ENCODE peak calls at places on chromosomes 7 and 10, in ten cellular contexts. C, V, P, S, E, W, X, N, H and L are unnamed samples.

GRCh38 chr7:132092106-132092505 is 484.2 kb downstream of the PLXNA4 start:
- DNase-seq in C (no peak), V (no peak), P (no peak), S (no peak), E (no peak), W (no peak), X (no peak), N (no peak), H (no peak), L (no peak)

GRCh38 chr7:79063019-79063698 is 390.3 kb downstream of the MAGI2 start:
- DNase-seq in C (no peak), V (peak), P (no peak), S (no peak), E (no peak), W (no peak), X (no peak), N (no peak), H (no peak), L (no peak)

GRCh38 chr10:88080213-88080612 is 216.8 kb downstream of the PTEN start:
- DNase-seq in C (peak), V (peak), P (no peak), S (no peak), E (no peak), W (no peak), X (no peak), N (no peak), H (no peak), L (no peak)

GRCh38 chr10:77926566-77927342 is at the start of gene DLG5:
- DNase-seq in C (peak), V (peak), P (peak), S (peak), E (peak), W (peak), X (peak), N (peak), H (peak), L (peak)

GRCh38 chr7:107130487-107131220 is 38.1 kb upstream of the HBP1 start:
- DNase-seq in C (no peak), V (no peak), P (no peak), S (no peak), E (no peak), W (no peak), X (no peak), N (no peak), H (no peak), L (no peak)

GRCh38 chr7:6480323-6480660 is 32.5 kb upstream of the DAGLB start:
- DNase-seq in C (no peak), V (no peak), P (no peak), S (no peak), E (no peak), W (no peak), X (no peak), N (no peak), H (no peak), L (no peak)

GRCh38 chr7:30896783-30897617 is 14.7 kb upstream of the AQP1 start:
- DNase-seq in C (peak), V (no peak), P (no peak), S (no peak), E (no peak), W (peak), X (no peak), N (no peak), H (no peak), L (no peak)

GRCh38 chr10:79255007-79255507 is 92.2 kb upstream of the PPIF start:
- DNase-seq in C (no peak), V (no peak), P (no peak), S (no peak), E (no peak), W (no peak), X (no peak), N (no peak), H (no peak), L (no peak)

GRCh38 chr7:128103498-128104108 is 72.4 kb upstream of the LRRC4 start:
- DNase-seq in C (peak), V (no peak), P (no peak), S (peak), E (peak), W (peak), X (no peak), N (peak), H (peak), L (no peak)

GRCh38 chr7:95491634-95492314 is 6.0 kb downstream of the ASB4 start:
- DNase-seq in C (no peak), V (no peak), P (no peak), S (no peak), E (no peak), W (no peak), X (no peak), N (no peak), H (no peak), L (no peak)

GRCh38 chr10:77898323-77899079 is 28.1 kb downstream of the DLG5 start:
- DNase-seq in C (peak), V (no peak), P (peak), S (no peak), E (no peak), W (no peak), X (no peak), N (no peak), H (no peak), L (no peak)

GRCh38 chr10:70815504-70816219 is at the start of gene SGPL1:
- DNase-seq in C (peak), V (peak), P (peak), S (peak), E (peak), W (peak), X (peak), N (peak), H (peak), L (peak)
- TF ChIP-seq POLR2A in C (peak), V (peak), P (peak), S (peak), E (no peak), W (peak), X (peak), N (no peak), H (peak), L (peak)

GRCh38 chr10:121974535-121975294 is at the start of gene NSMCE4A:
- DNase-seq in C (peak), V (peak), P (peak), S (peak), E (peak), W (peak), X (peak), N (peak), H (peak), L (peak)
- TF ChIP-seq POLR2A in C (peak), V (peak), P (peak), S (no peak), E (no peak), W (peak), X (no peak), N (peak), H (peak), L (peak)

DNA sequence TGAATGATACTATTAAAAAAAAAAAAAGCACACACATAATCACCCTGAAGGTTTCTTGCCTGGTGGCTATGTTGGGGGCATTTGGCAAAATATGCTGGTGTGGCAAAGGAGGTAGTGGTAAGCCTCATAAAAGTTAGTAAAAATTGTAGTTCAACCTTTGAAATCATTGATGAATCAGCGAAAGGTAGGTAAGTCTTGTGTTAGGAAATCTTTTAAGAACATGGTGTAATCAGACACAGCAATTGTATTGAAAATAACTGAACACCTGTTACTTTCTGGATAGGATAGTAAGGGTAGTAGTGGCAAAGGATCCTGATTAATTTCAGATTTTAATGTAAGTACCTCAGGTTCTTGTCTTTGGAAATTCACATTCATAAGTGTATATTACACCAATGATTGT is 40.9 kb downstream of the CALML5 start:
- DNase-seq in C (no peak), V (no peak), P (no peak), S (no peak), E (no peak), W (no peak), X (no peak), N (no peak), H (no peak), L (no peak)
- TF ChIP-seq POLR2A in C (no peak), V (no peak), P (no peak), S (no peak), E (no peak), W (no peak), X (no peak), N (no peak), H (no peak), L (no peak)

GRCh38 chr10:110212119-110213006 is 5.0 kb downstream of the MXI1 start:
- DNase-seq in C (peak), V (no peak), P (no peak), S (no peak), E (peak), W (no peak), X (no peak), N (no peak), H (peak), L (no peak)
- TF ChIP-seq POLR2A in C (no peak), V (no peak), P (no peak), S (no peak), E (no peak), W (peak), X (no peak), N (no peak), H (no peak), L (no peak)

GRCh38 chr7:102320601-102321350 is 34.1 kb downstream of the SH2B2 start:
- DNase-seq in C (no peak), V (no peak), P (no peak), S (no peak), E (peak), W (no peak), X (no peak), N (peak), H (no peak), L (no peak)
- TF ChIP-seq POLR2A in C (no peak), V (no peak), P (no peak), S (no peak), E (no peak), W (no peak), X (no peak), N (no peak), H (no peak), L (no peak)

GRCh38 chr10:12614390-12615003 is 265.1 kb downstream of the CAMK1D start:
- DNase-seq in C (no peak), V (no peak), P (no peak), S (no peak), E (no peak), W (no peak), X (no peak), N (no peak), H (no peak), L (no peak)

GRCh38 chr10:12617205-12618175 is 268.1 kb downstream of the CAMK1D start:
- DNase-seq in C (no peak), V (no peak), P (no peak), S (no peak), E (no peak), W (no peak), X (no peak), N (no peak), H (no peak), L (no peak)

GRCh38 chr10:12613144-12613543 is 263.8 kb downstream of the CAMK1D start:
- DNase-seq in C (no peak), V (no peak), P (no peak), S (no peak), E (no peak), W (no peak), X (no peak), N (no peak), H (no peak), L (no peak)

DNA sequence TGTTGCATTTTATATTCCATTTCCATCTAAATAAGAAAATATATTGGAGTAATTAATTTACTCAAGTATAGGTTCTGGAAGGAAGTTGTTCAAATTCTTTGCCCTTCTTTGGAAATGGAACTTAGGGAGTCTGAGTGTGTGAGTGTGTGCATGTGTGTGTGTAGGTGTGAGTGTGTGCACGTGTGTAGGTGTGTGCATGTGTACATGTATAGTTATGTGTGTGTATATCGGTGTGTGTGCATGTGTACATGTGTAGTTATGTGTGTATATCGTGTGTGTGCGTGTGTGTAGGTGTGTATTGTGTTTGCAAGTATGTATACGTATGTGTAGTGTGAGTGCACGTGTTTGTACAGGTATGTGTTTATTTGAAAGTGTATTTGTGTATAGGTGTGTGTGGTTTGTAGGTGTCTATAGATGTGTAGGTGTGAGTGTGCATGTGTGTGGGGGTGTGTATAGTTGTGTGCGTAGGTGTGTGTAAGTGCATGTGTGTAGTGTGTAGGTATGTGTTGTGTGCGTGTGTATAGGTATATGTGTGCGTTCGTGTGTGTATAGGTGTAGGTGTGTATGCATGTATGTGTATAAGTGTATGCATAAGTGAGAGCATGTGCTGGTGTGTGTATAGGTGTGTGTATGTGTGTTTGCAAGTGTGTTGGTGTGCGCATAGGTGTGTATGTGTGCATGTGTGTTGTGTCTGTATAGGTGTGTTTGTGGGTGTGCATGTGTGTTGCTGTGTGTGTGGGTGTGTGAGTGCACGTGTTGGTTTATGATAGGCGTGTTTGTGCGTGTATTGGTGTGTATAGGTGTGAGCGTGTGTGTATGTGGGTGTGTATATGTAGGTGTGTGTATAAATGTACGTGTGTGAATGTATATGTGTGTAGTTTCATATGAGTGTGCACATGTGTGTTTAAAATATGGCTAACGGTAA is 266.2 kb downstream of the CAMK1D start:
- DNase-seq in C (no peak), V (no peak), P (no peak), S (no peak), E (no peak), W (no peak), X (no peak), N (no peak), H (no peak), L (no peak)
- TF ChIP-seq POLR2A in C (no peak), V (no peak), P (no peak), S (no peak), E (no peak), W (no peak), X (no peak), N (no peak), H (no peak), L (no peak)